ENCODE peak calls at places on chromosomes 11 and 22, in six cellular contexts. Z is mucosa of descending colon, O is fibroblast of mammary gland, H is GM20000, E is AG04450, Q is transverse colon. R is an unnamed sample.

GRCh38 chr11:34505874-34506273 is 7.7 kb downstream of the ELF5 start:
- DNase-seq in Z (no peak), O (no peak), H (no peak), E (no peak), Q (no peak), R (no peak)

GRCh38 chr11:62142043-62142375 is 18.2 kb downstream of the INCENP start:
- DNase-seq in Z (no peak), O (no peak), H (no peak), E (no peak), Q (no peak), R (no peak)

GRCh38 chr11:44110231-44110679 is 14.8 kb downstream of the EXT2 start:
- DNase-seq in Z (peak), O (peak), H (peak), E (no peak), Q (peak), R (peak)

GRCh38 chr22:47795477-47796127 is 1033.2 kb downstream of the TBC1D22A start:
- DNase-seq in Z (no peak), O (no peak), H (no peak), E (no peak), Q (no peak), R (no peak)

GRCh38 chr11:46369458-46370152 is 11.9 kb upstream of the MDK start:
- DNase-seq in Z (peak), O (peak), H (peak), E (peak), Q (peak), R (peak)

GRCh38 chr11:92867913-92868619 is 101.4 kb upstream of the MTNR1B start:
- DNase-seq in Z (no peak), O (no peak), H (no peak), E (no peak), Q (no peak), R (no peak)

GRCh38 chr11:34198523-34198922 is 93.1 kb downstream of the NAT10 start:
- DNase-seq in Z (no peak), O (no peak), H (no peak), E (no peak), Q (no peak), R (no peak)

GRCh38 chr22:26768986-26769385 is 111.6 kb downstream of the MIAT start:
- DNase-seq in Z (no peak), O (peak), H (no peak), E (no peak), Q (no peak), R (no peak)

GRCh38 chr11:61787928-61788491 is 4.4 kb downstream of the TMEM258 start:
- DNase-seq in Z (peak), O (peak), H (no peak), E (peak), Q (peak), R (peak)

GRCh38 chr11:124758355-124759267 is 3.5 kb downstream of the ESAM start:
- DNase-seq in Z (peak), O (peak), H (peak), E (no peak), Q (peak), R (peak)

GRCh38 chr11:65045728-65046127 is 4.7 kb downstream of the SAC3D1 start:
- DNase-seq in Z (no peak), O (no peak), H (no peak), E (no peak), Q (no peak), R (no peak)

GRCh38 chr22:36073476-36073875 is 44.9 kb upstream of the RBFOX2 start:
- DNase-seq in Z (no peak), O (peak), H (no peak), E (no peak), Q (no peak), R (no peak)

GRCh38 chr11:14904745-14905103 is 12.7 kb upstream of the CYP2R1 start:
- DNase-seq in Z (peak), O (peak), H (peak), E (no peak), Q (peak), R (peak)

GRCh38 chr22:24950272-24950902 is 2.1 kb upstream of the KIAA1671 start:
- DNase-seq in Z (no peak), O (peak), H (no peak), E (no peak), Q (no peak), R (no peak)

GRCh38 chr11:6629573-6629891 is 10.3 kb upstream of the TPP1 start:
- DNase-seq in Z (no peak), O (no peak), H (no peak), E (no peak), Q (no peak), R (no peak)

GRCh38 chr22:48795664-48796063 is 1032.0 kb downstream of the BRD1 start:
- DNase-seq in Z (no peak), O (no peak), H (no peak), E (no peak), Q (no peak), R (no peak)

GRCh38 chr22:42645938-42646568 is 3.1 kb downstream of the CYB5R3 start:
- DNase-seq in Z (peak), O (no peak), H (peak), E (no peak), Q (peak), R (no peak)

GRCh38 chr11:59188954-59189353 is 17.0 kb downstream of the DTX4 start:
- DNase-seq in Z (no peak), O (no peak), H (no peak), E (no peak), Q (no peak), R (no peak)

GRCh38 chr11:33912405-33913361 is 20.8 kb upstream of the LMO2 start:
- DNase-seq in Z (peak), O (peak), H (peak), E (peak), Q (no peak), R (peak)

GRCh38 chr11:223921-224320 is 12.2 kb downstream of the SIRT3 start:
- DNase-seq in Z (no peak), O (no peak), H (no peak), E (no peak), Q (no peak), R (no peak)

GRCh38 chr11:86523738-86524602 is 148.4 kb downstream of the ME3 start:
- DNase-seq in Z (no peak), O (peak), H (no peak), E (peak), Q (no peak), R (no peak)

GRCh38 chr11:116687458-116688201 is 85.2 kb downstream of the BUD13 start:
- DNase-seq in Z (no peak), O (no peak), H (peak), E (no peak), Q (no peak), R (no peak)

GRCh38 chr11:110912437-110912836 is 200.2 kb upstream of the ARHGAP20 start:
- DNase-seq in Z (no peak), O (no peak), H (no peak), E (no peak), Q (no peak), R (no peak)

GRCh38 chr11:123261345-123262106 is 66.5 kb upstream of the CLMP start:
- DNase-seq in Z (peak), O (peak), H (peak), E (no peak), Q (peak), R (peak)

GRCh38 chr22:45602824-45603301 is 68.8 kb upstream of the ATXN10 start:
- DNase-seq in Z (no peak), O (peak), H (no peak), E (no peak), Q (no peak), R (no peak)

GRCh38 chr11:111299111-111300026 is 1.0 kb downstream of the POU2AF3 start:
- DNase-seq in Z (peak), O (peak), H (peak), E (no peak), Q (peak), R (peak)

GRCh38 chr22:47195676-47196492 is 433.4 kb downstream of the TBC1D22A start:
- DNase-seq in Z (no peak), O (no peak), H (no peak), E (no peak), Q (no peak), R (no peak)

GRCh38 chr11:123654566-123655081 is at the start of gene SCN3B:
- DNase-seq in Z (peak), O (peak), H (peak), E (peak), Q (peak), R (peak)

GRCh38 chr11:32563600-32563959 is 20.1 kb upstream of the EIF3M start:
- DNase-seq in Z (no peak), O (no peak), H (no peak), E (no peak), Q (no peak), R (no peak)

GRCh38 chr22:37148031-37148651 is 1.6 kb downstream of the IL2RB start:
- DNase-seq in Z (no peak), O (no peak), H (no peak), E (no peak), Q (no peak), R (no peak)

GRCh38 chr22:36541831-36542391 is 12.9 kb upstream of the EIF3D start:
- DNase-seq in Z (no peak), O (peak), H (no peak), E (peak), Q (no peak), R (no peak)

GRCh38 chr11:109371444-109372176 is 50.4 kb upstream of the C11orf87 start:
- DNase-seq in Z (no peak), O (peak), H (no peak), E (no peak), Q (no peak), R (no peak)

GRCh38 chr11:105906517-105906916 is 115.5 kb downstream of the MSANTD4 start:
- DNase-seq in Z (no peak), O (no peak), H (no peak), E (no peak), Q (no peak), R (no peak)

DNA sequence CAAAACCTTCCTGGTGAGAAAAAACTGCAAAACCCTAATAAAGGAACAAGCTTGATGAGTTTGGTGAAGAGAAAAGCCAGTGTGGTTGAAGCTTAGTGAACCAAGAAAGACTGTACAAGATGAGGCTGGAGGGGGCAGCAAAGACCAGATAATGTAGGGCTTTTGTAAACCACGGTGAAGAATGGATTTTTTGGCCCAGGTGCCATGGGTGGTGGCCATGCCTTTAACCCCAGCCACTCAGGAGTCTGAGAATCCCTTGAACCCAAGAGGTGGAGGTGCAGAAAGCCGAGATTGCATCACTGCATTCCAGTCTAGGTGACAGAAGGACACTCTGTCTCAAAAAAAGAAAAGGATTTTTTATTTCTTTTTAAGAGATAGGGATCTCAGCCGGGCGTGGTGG is 5.0 kb upstream of the ZDHHC5 start:
- DNase-seq in Z (no peak), O (no peak), H (no peak), E (no peak), Q (no peak), R (no peak)
- TF ChIP-seq CTCF in Z (no peak), O (no peak), H (peak), E (peak), Q (no peak), R (peak)

DNA sequence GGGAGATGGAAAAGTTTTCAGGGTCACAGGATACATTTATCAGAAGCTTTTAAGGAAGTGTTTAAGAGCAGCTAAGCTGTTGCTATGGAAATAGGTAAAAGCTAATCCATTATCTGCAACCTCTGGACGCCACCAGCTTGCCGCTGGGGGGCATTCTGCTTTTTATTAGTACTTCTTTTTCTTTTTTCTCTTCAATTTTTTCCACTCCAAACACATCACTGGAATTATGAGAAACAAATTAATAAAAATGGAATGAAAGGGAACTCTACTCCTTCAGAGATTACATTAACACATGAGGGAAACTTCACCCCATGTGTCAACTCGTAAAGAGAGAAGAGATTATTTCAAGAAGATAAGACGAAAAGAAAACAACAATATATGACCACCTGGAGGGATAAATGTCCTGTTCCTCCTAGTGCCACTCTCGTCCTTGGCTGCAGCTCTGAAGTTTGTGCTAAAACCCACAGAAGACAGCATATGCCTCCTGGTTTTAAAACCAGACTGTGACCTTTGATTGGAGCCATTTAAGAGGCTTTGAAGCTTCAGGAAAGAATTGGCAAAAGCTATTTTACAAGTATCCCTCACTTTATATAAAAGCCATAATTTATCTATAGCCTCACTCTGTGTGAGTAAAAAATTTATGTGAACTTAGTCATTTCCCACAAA is 972.8 kb downstream of the OPCML start:
- DNase-seq in Z (no peak), O (no peak), H (no peak), E (no peak), Q (no peak), R (no peak)
- TF ChIP-seq CTCF in Z (no peak), O (no peak), H (no peak), E (peak), Q (no peak), R (no peak)

DNA sequence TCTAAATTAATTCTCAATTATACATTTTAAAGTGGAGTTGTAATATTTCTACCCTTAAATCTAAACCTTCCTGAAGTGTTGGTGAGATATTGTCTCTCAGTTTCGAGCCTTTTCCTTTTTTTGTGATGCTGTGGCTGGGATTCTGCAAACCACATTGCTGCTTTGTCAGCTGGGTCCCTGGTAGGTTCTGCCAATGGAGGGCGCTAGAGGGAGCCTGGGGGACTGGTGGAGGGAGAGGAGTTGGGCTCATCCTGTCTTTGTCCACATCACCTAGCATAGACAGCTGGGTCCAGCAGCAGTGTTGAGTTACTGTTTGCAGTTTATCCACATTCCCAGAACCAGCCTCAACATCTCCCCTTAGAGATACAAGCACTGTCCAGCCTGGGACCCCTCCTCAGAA is 41.0 kb downstream of the TRAF6 start:
- DNase-seq in Z (no peak), O (peak), H (no peak), E (no peak), Q (no peak), R (no peak)
- TF ChIP-seq CTCF in Z (no peak), O (peak), H (no peak), E (peak), Q (no peak), R (no peak)

GRCh38 chr11:94068764-94069163 is 47.6 kb downstream of the HEPHL1 start:
- DNase-seq in Z (no peak), O (peak), H (no peak), E (no peak), Q (no peak), R (no peak)
- TF ChIP-seq CTCF in Z (no peak), O (no peak), H (no peak), E (no peak), Q (no peak), R (no peak)